ENCODE peak calls at places on chromosomes 13 and 19, in eight cellular contexts. Y is breast epithelium, N is H1, Z is transverse colon, R is GM12878, X is prostate gland, E is stomach, K is suprapubic skin. M is an unnamed sample.

GRCh38 chr19:8174706-8175105 is 25.3 kb upstream of the FBN3 start:
- DNase-seq in Y (no peak), N (no peak), Z (no peak), R (no peak), X (no peak), E (no peak), K (no peak), M (no peak)

GRCh38 chr13:75689686-75690085 is 53.6 kb downstream of the LMO7 start:
- DNase-seq in Y (no peak), N (no peak), Z (no peak), R (no peak), X (no peak), E (no peak), K (no peak), M (no peak)

GRCh38 chr19:45791744-45792481 is 732 bp downstream of the DMWD start:
- DNase-seq in Y (no peak), N (no peak), Z (no peak), R (no peak), X (no peak), E (no peak), K (no peak), M (no peak)

GRCh38 chr13:32940601-32941000 is 75.6 kb upstream of the KL start:
- DNase-seq in Y (no peak), N (no peak), Z (no peak), R (no peak), X (no peak), E (no peak), K (no peak), M (no peak)

GRCh38 chr13:98543380-98544104 is 33.4 kb downstream of the STK24 start:
- DNase-seq in Y (no peak), N (no peak), Z (no peak), R (no peak), X (no peak), E (no peak), K (no peak), M (no peak)

GRCh38 chr13:33497146-33497845 is 211.7 kb upstream of the STARD13 start:
- DNase-seq in Y (no peak), N (no peak), Z (no peak), R (no peak), X (no peak), E (no peak), K (no peak), M (no peak)

GRCh38 chr13:71879129-71879535 is 12.1 kb upstream of the DACH1 start:
- DNase-seq in Y (no peak), N (no peak), Z (no peak), R (no peak), X (peak), E (no peak), K (no peak), M (no peak)

GRCh38 chr19:33805313-33805712 is 8.6 kb downstream of the KCTD15 start:
- DNase-seq in Y (no peak), N (no peak), Z (no peak), R (no peak), X (no peak), E (no peak), K (no peak), M (no peak)

GRCh38 chr19:18278521-18279265 is 2.7 kb downstream of the JUND start:
- DNase-seq in Y (no peak), N (no peak), Z (peak), R (no peak), X (no peak), E (peak), K (no peak), M (no peak)

GRCh38 chr19:2973229-2973628 is 4.1 kb upstream of the TLE6 start:
- DNase-seq in Y (no peak), N (no peak), Z (no peak), R (no peak), X (no peak), E (no peak), K (no peak), M (no peak)

GRCh38 chr19:34519602-34520001 is 38.0 kb downstream of the WTIP start:
- DNase-seq in Y (no peak), N (no peak), Z (no peak), R (no peak), X (no peak), E (no peak), K (no peak), M (no peak)

GRCh38 chr13:73090116-73090811 is 31.5 kb downstream of the KLF5 start:
- DNase-seq in Y (no peak), N (peak), Z (peak), R (no peak), X (peak), E (peak), K (no peak), M (no peak)

GRCh38 chr19:29804493-29804892 is 7.3 kb upstream of the CCNE1 start:
- DNase-seq in Y (no peak), N (no peak), Z (no peak), R (peak), X (no peak), E (no peak), K (no peak), M (peak)

DNA sequence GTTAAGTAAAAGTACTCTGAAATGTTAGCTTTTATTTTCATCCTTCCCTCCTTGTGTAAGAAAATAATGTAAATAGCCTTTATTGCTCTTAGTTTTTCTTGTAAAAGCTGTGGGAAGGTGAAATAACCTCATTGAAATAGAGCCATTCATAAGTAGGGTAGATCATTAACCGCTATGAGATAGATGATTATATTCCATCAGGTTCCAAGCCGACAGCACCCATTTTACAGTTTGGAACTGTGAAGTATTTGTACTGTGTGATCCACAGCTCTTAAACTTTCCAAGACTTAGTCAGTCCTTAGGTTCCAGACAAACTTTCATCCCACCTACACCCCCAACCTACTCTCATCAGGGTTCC is 216.5 kb downstream of the TSHZ3 start:
- DNase-seq in Y (no peak), N (no peak), Z (no peak), R (no peak), X (no peak), E (no peak), K (no peak), M (no peak)
- TF ChIP-seq POLR2A in Y (no peak), N (no peak), Z (no peak), R (no peak), X (no peak), E (no peak), K (no peak), M (no peak)

DNA sequence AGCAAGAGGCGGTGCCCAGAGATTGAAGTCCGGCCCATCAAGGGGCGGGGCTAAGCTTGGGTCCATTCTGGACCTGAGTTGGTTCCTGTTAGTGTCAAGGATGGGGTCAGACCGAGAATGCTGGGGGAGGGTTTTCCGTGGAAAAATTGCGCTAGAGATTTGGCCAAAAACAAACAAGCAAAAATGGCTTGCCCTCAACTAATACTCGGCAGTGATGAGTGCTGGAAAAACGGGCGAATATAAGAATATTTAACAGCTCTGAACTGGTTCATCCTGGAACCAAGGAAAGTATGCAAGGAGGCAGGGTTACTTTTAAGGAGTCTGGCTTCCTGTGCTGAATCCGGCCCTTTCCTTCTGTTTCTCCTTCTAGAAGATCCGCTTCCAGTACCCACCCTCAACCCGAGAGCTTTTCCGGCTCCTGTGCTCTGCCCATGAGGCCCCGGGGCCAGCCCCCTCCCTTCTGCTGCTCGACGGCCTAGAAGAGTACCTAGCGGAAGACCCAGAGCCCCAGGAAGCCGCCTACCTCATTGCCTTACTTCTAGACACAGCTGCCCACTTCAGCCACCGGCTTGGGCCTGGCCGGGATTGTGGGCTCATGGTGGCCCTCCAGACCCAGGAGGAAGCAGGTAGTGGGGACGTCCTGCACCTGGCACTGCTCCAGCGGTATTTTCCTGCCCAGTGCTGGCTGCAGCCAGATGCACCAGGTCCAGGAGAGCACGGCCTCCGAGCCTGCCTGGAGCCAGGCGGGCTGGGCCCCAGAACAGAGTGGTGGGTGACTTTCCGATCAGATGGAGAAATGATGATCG is 880 bp downstream of the SWSAP1 start:
- DNase-seq in Y (no peak), N (no peak), Z (peak), R (no peak), X (peak), E (peak), K (no peak), M (no peak)
- TF ChIP-seq POLR2AphosphoS5 in Y (no peak), N (no peak), Z (peak), R (peak), X (peak), E (peak), K (no peak), M (no peak)

DNA sequence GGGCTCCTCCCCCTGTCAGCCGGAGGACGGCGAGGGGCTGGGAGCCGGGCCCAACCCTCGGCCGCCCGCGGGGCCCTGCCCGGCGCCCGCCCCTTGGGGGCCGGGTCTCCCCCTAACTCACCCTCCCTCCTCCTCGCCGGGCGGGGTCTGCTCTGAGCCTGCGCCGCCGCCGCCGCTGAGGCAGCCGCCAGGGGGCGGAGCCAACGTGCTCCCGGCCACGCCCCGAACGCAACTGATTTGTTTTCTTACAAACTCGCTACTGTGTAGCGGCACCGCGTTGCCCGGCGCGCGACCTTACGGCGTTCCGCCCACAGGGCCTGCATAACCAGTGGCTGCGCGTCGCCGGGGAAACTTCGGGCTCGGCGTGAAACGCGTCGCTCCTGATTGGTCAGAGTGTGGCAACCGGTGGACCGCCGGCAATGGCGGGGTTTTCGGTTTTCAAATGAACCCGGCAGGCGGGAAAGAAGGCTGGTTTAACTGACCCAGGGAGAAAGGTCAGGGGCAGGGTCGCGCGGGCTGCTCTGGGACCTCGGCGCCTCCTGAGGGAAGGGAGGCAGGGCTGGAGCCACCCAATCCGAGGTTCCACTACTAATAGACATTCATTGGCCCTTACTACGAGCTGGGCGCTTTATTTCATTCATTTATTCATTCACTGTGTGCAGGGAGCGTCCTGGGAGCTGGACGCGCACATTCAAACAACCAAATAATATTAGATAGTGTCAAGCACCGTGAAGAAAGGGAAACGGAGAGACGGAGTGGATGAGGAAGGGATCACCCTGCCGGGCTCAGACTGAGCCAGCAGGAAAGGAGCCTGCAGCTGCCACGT is at the start of gene CDKN2D:
- DNase-seq in Y (peak), N (peak), Z (peak), R (peak), X (peak), E (peak), K (peak), M (peak)
- TF ChIP-seq POLR2A in Y (no peak), N (peak), Z (peak), R (peak), X (peak), E (no peak), K (peak), M (peak)

GRCh38 chr13:67372868-67373464 is 142.8 kb upstream of the PCDH9 start:
- DNase-seq in Y (no peak), N (no peak), Z (no peak), R (no peak), X (no peak), E (no peak), K (no peak), M (no peak)
- TF ChIP-seq POLR2AphosphoS5 in Y (no peak), N (no peak), Z (no peak), R (no peak), X (no peak), E (no peak), K (no peak), M (no peak)

GRCh38 chr19:4976412-4977298 is 7.7 kb downstream of the KDM4B start:
- DNase-seq in Y (peak), N (no peak), Z (peak), R (no peak), X (peak), E (peak), K (peak), M (no peak)
- TF ChIP-seq POLR2A in Y (no peak), N (no peak), Z (peak), R (no peak), X (no peak), E (no peak), K (peak), M (no peak)

DNA sequence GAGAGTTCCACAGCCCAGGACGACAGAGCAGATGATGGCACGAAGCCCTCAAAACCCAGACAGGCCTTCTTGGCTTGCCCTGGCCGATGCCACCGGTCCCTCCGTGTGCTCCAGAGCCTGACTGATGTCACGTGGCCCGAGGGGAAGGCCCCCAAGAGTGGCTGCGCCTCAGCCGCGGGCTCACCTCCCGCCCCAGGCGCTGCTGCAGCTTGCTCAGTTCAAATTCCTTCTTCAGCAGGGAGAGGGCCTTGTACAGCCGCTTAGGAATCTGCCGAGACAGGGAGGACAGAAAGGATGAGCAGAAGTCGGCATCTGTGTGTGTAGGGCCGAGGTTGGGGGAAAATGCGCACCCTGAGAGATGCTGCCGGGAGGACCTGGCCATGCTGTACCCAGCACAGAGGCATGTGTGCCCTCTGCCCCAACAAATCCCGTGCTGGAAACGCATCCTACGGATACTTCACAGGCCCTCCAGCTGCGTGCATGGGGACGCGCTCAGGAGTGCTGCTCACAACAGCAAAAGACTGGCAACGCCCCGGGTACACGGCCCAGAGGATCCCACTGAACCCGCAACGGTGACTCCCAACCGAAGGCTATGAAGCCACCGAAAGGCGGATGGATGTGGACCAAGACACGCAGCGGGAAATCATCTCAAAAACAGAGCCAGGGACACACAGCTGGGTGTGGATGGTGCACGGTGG is 12.9 kb downstream of the LONP1 start:
- DNase-seq in Y (no peak), N (no peak), Z (no peak), R (no peak), X (no peak), E (no peak), K (no peak), M (no peak)
- TF ChIP-seq POLR2AphosphoS5 in Y (no peak), N (no peak), Z (no peak), R (no peak), X (no peak), E (no peak), K (no peak), M (no peak)

GRCh38 chr19:48881741-48882657 is 9.8 kb downstream of the PPP1R15A start:
- DNase-seq in Y (no peak), N (peak), Z (no peak), R (no peak), X (no peak), E (no peak), K (no peak), M (no peak)

GRCh38 chr19:48874309-48875135 is 2.3 kb downstream of the PPP1R15A start:
- DNase-seq in Y (no peak), N (no peak), Z (peak), R (no peak), X (no peak), E (peak), K (no peak), M (no peak)

GRCh38 chr19:48877900-48878218 is 5.6 kb downstream of the PPP1R15A start:
- DNase-seq in Y (no peak), N (no peak), Z (no peak), R (no peak), X (no peak), E (no peak), K (no peak), M (no peak)

GRCh38 chr19:48879025-48879572 is 6.9 kb downstream of the PPP1R15A start:
- DNase-seq in Y (no peak), N (no peak), Z (no peak), R (no peak), X (no peak), E (no peak), K (no peak), M (no peak)

DNA sequence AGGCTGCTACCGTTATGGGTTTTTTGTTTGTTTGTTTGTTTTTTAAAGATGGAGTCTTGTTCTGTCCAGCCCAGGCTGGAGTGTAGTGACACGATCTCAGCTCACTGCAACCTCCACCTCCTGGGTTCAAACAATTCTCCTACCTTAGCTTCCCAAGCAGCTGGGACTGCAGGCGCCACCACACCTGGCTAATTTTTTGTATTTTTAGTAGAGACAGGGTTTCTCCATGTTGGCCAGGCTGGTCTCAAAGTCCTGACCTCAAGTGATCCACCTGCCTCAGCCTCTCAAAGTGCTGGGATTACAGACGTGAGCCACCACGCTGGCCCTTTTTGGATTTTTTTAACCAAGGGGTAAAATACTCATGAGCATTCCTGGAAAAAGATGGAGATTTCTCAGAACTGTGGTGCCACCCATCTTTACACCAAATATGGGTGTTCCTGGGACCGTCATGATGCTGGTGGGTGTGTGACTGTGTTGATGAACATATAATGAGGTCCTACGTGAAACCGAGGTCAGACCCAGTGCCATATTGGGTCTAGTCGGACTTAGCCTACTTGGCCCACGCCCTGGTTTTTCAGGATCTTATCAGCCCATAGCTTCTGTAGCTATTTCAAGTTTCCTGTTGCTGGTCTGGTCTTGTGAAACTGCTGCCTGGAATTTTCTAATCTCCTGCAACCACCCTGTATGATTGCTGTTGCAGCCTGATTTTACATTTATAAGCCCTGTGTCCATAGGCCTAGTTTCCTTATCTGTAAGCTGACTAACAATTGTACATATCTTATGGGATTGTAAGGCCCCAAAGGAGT is 6.2 kb downstream of the PPP1R15A start:
- DNase-seq in Y (no peak), N (no peak), Z (no peak), R (no peak), X (no peak), E (peak), K (no peak), M (no peak)
- TF ChIP-seq POLR2A in Y (peak), N (no peak), Z (no peak), R (peak), X (no peak), E (no peak), K (peak), M (peak)

GRCh38 chr13:62643799-62644484 is 1228.3 kb upstream of the PCDH20 start:
- DNase-seq in Y (no peak), N (no peak), Z (no peak), R (peak), X (no peak), E (no peak), K (no peak), M (no peak)
- TF ChIP-seq POLR2AphosphoS5 in Y (no peak), N (no peak), Z (no peak), R (no peak), X (no peak), E (no peak), K (no peak), M (no peak)